ENCODE peak calls at places on chromosomes 2 and 18, in ten cellular contexts. I is left lung; U is IMR-90; J is effector memory CD4-positive, alpha-beta T cell; V is MM.1S; R is heart left ventricle; M is lower lobe of right lung; E is cardiac muscle cell; T is esophagus muscularis mucosa; D is colonic mucosa. H is an unnamed sample. For H3K27me3 and H3K4me1, the result is how much of the 10 kb centered on the place peaks cover.

GRCh38 chr2:104851236-104852160 is 2.4 kb upstream of the POU3F3 start:
- DNase-seq in I (no peak), U (no peak), J (no peak), V (no peak), R (no peak), M (no peak), E (no peak), T (peak), D (no peak), H (no peak)

GRCh38 chr2:51859260-51859659 is 827.3 kb upstream of the NRXN1 start:
- DNase-seq in I (no peak), U (no peak), J (no peak), V (no peak), R (no peak), M (no peak), E (no peak), T (no peak), D (no peak), H (no peak)

GRCh38 chr18:2147866-2148265 is 423.4 kb downstream of the METTL4 start:
- DNase-seq in I (peak), U (no peak), J (no peak), V (no peak), R (peak), M (no peak), E (peak), T (no peak), D (no peak), H (peak)

GRCh38 chr2:222671259-222672067 is at the start of gene MOGAT1:
- DNase-seq in I (peak), U (no peak), J (no peak), V (no peak), R (peak), M (peak), E (peak), T (no peak), D (peak), H (peak)

GRCh38 chr2:203983064-203983715 is 46.6 kb downstream of the ICOS start:
- DNase-seq in I (no peak), U (no peak), J (no peak), V (no peak), R (no peak), M (no peak), E (no peak), T (peak), D (no peak), H (no peak)

GRCh38 chr18:13377496-13377895 is 158.9 kb downstream of the LDLRAD4 start:
- DNase-seq in I (no peak), U (peak), J (no peak), V (no peak), R (peak), M (no peak), E (no peak), T (no peak), D (no peak), H (no peak)

GRCh38 chr2:56199492-56199891 is 15.7 kb downstream of the CCDC85A start:
- DNase-seq in I (no peak), U (peak), J (no peak), V (no peak), R (no peak), M (no peak), E (no peak), T (no peak), D (no peak), H (no peak)

GRCh38 chr2:108314586-108315296 is 26.0 kb downstream of the SULT1C2 start:
- DNase-seq in I (no peak), U (no peak), J (no peak), V (no peak), R (no peak), M (no peak), E (no peak), T (no peak), D (peak), H (no peak)

GRCh38 chr18:68778280-68778875 is 19.5 kb upstream of the CCDC102B start:
- DNase-seq in I (no peak), U (peak), J (no peak), V (no peak), R (no peak), M (no peak), E (no peak), T (no peak), D (no peak), H (no peak)

GRCh38 chr2:163734911-163735691 is 707 bp downstream of the FIGN start:
- DNase-seq in I (no peak), U (peak), J (no peak), V (peak), R (no peak), M (no peak), E (peak), T (no peak), D (no peak), H (no peak)

GRCh38 chr2:30914456-30914855 is 107.2 kb upstream of the CAPN13 start:
- DNase-seq in I (no peak), U (no peak), J (no peak), V (no peak), R (no peak), M (no peak), E (no peak), T (no peak), D (no peak), H (no peak)

GRCh38 chr2:30915485-30915884 is 108.2 kb upstream of the CAPN13 start:
- DNase-seq in I (peak), U (peak), J (no peak), V (no peak), R (peak), M (peak), E (no peak), T (no peak), D (peak), H (no peak)

GRCh38 chr2:30912056-30912455 is 104.8 kb upstream of the CAPN13 start:
- DNase-seq in I (no peak), U (no peak), J (no peak), V (no peak), R (no peak), M (no peak), E (no peak), T (no peak), D (no peak), H (no peak)

GRCh38 chr2:30910686-30911085 is 103.4 kb upstream of the CAPN13 start:
- DNase-seq in I (no peak), U (no peak), J (no peak), V (no peak), R (no peak), M (no peak), E (no peak), T (no peak), D (no peak), H (no peak)

GRCh38 chr2:30911327-30911726 is 104.1 kb upstream of the CAPN13 start:
- DNase-seq in I (no peak), U (no peak), J (no peak), V (no peak), R (no peak), M (no peak), E (no peak), T (no peak), D (no peak), H (no peak)
- H3K4me3 ChIP-seq in I (no peak), U (no peak), J (no peak), V (no peak), R (no peak), M (no peak), E (no peak), T (no peak), D (no peak), H (no peak)

DNA sequence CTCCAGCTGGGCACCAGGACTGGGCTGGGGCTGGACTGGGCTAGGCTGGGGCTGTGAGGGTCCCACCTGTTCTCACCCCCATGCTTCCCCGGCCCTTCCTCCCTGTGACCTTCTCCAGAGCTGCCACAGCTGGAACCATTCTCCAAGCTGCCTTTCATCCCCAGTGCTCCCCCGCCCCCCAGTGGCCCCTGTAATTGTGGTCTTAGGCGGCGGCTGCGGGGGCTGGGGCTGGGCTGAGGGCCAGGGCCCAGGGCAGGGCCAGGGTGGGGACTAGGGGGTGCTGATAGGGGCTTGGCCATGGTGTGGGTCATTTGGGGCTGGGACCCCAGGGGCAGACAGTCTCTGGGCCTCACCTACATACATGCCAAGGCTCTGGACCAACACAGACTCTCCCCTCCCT is 2.8 kb upstream of the WNT10A start:
- DNase-seq in I (no peak), U (no peak), J (no peak), V (no peak), R (no peak), M (no peak), E (no peak), T (no peak), D (no peak), H (no peak)
- H3K27me3 ChIP-seq in I (half or more), U (half or more), J (under half), V (under half), R (half or more), M (half or more), E (half or more), T (under half), D (half or more), H (under half)

GRCh38 chr2:47782557-47783490 is at the start of gene MSH6:
- DNase-seq in I (peak), U (peak), J (peak), V (peak), R (peak), M (peak), E (peak), T (peak), D (peak), H (peak)
- H3K4me1 ChIP-seq in I (under half), U (under half), J (under half), V (under half), R (under half), M (under half), E (under half), T (under half), D (under half), H (under half)

DNA sequence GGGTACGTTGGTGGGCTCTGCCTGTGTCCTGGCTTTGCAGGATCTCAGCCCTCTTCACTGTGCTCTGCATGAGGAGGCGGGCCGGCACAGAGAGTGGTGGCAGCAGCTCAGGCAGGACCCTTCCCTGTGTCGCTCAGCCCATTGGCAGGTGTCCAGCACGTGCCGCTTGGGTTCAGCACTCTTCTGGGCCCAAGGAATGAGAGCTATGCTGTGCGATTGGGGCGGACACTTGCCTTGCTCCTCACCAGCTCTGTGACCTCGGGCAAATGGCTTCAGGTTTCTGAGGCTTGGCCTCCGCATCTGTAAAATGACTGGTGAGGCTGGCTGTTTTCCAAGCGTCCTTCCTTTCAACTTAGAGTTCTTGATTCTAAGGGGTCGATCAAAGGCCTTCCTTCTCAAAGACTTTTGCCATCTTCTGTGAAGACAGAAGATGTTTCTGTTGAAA is 35.5 kb downstream of the GLI2 start:
- DNase-seq in I (no peak), U (no peak), J (no peak), V (no peak), R (peak), M (peak), E (no peak), T (no peak), D (no peak), H (no peak)
- H3K4me3 ChIP-seq in I (no peak), U (no peak), J (no peak), V (no peak), R (no peak), M (no peak), E (no peak), T (no peak), D (no peak), H (no peak)

GRCh38 chr18:50560681-50561629 is 1.1 kb downstream of the MAPK4 start:
- DNase-seq in I (no peak), U (no peak), J (no peak), V (no peak), R (peak), M (no peak), E (no peak), T (no peak), D (no peak), H (peak)
- H3K27me3 ChIP-seq in I (half or more), U (under half), J (under half), V (under half), R (under half), M (under half), E (under half), T (under half), D (under half), H (under half)